ENCODE peak calls at places on chromosomes 2 and 18, in four cellular contexts. One of them, this sample, is unnamed.

GRCh38 chr2:219627105-219628100 is at the start of gene SLC4A3:
- DNase-seq in stimulated activated CD4-positive, alpha-beta T cell treated with anti-CD3 and anti-CD28 coated beads, Interleukin-1b, Interleukin-23, amount 100 ng/mL, for 24 hours: no peak
- DNase-seq in WTC11: peak; percentile 40
- DNase-seq in NCI-H1105 treated with DMSO at 0.1 percent for 48 hours: peak; percentile 26
- DNase-seq in this sample: no peak

GRCh38 chr2:217282531-217282930 is 422.7 kb upstream of the TNP1 start:
- DNase-seq in stimulated activated CD4-positive, alpha-beta T cell treated with anti-CD3 and anti-CD28 coated beads, Interleukin-1b, Interleukin-23, amount 100 ng/mL, for 24 hours: no peak
- DNase-seq in NCI-H1105 treated with DMSO at 0.1 percent for 48 hours: no peak
- DNase-seq in WTC11: no peak
- DNase-seq in this sample: no peak

GRCh38 chr2:158932246-158932645 is 36.2 kb upstream of the TANC1 start:
- DNase-seq in WTC11: no peak
- DNase-seq in NCI-H1105 treated with DMSO at 0.1 percent for 48 hours: no peak
- DNase-seq in stimulated activated CD4-positive, alpha-beta T cell treated with anti-CD3 and anti-CD28 coated beads, Interleukin-1b, Interleukin-23, amount 100 ng/mL, for 24 hours: no peak
- DNase-seq in this sample: no peak

GRCh38 chr2:126543081-126543480 is 112.9 kb upstream of the GYPC start:
- DNase-seq in WTC11: no peak
- DNase-seq in NCI-H1105 treated with DMSO at 0.1 percent for 48 hours: peak; percentile 27
- DNase-seq in stimulated activated CD4-positive, alpha-beta T cell treated with anti-CD3 and anti-CD28 coated beads, Interleukin-1b, Interleukin-23, amount 100 ng/mL, for 24 hours: no peak
- DNase-seq in this sample: no peak

GRCh38 chr2:98212733-98213132 is 125.8 kb downstream of the VWA3B start:
- DNase-seq in NCI-H1105 treated with DMSO at 0.1 percent for 48 hours: no peak
- DNase-seq in stimulated activated CD4-positive, alpha-beta T cell treated with anti-CD3 and anti-CD28 coated beads, Interleukin-1b, Interleukin-23, amount 100 ng/mL, for 24 hours: no peak
- DNase-seq in WTC11: no peak
- DNase-seq in this sample: no peak

GRCh38 chr2:219468410-219469185 is 30.1 kb upstream of the GMPPA start:
- DNase-seq in WTC11: no peak
- DNase-seq in NCI-H1105 treated with DMSO at 0.1 percent for 48 hours: no peak
- DNase-seq in stimulated activated CD4-positive, alpha-beta T cell treated with anti-CD3 and anti-CD28 coated beads, Interleukin-1b, Interleukin-23, amount 100 ng/mL, for 24 hours: no peak
- DNase-seq in this sample: no peak

GRCh38 chr2:8882094-8882493 is 44.7 kb upstream of the KIDINS220 start:
- DNase-seq in NCI-H1105 treated with DMSO at 0.1 percent for 48 hours: no peak
- DNase-seq in WTC11: peak; percentile 76
- DNase-seq in stimulated activated CD4-positive, alpha-beta T cell treated with anti-CD3 and anti-CD28 coated beads, Interleukin-1b, Interleukin-23, amount 100 ng/mL, for 24 hours: no peak
- DNase-seq in this sample: peak; percentile 83

GRCh38 chr2:71186973-71187372 is 39.9 kb downstream of the PAIP2B start:
- DNase-seq in stimulated activated CD4-positive, alpha-beta T cell treated with anti-CD3 and anti-CD28 coated beads, Interleukin-1b, Interleukin-23, amount 100 ng/mL, for 24 hours: no peak
- DNase-seq in WTC11: no peak
- DNase-seq in NCI-H1105 treated with DMSO at 0.1 percent for 48 hours: no peak
- DNase-seq in this sample: no peak

GRCh38 chr2:42105330-42106256 is 57.8 kb downstream of the PKDCC start:
- DNase-seq in stimulated activated CD4-positive, alpha-beta T cell treated with anti-CD3 and anti-CD28 coated beads, Interleukin-1b, Interleukin-23, amount 100 ng/mL, for 24 hours: peak; percentile 47
- DNase-seq in NCI-H1105 treated with DMSO at 0.1 percent for 48 hours: no peak
- DNase-seq in WTC11: no peak
- DNase-seq in this sample: no peak

GRCh38 chr18:79748321-79749157 is 49.2 kb upstream of the KCNG2 start:
- DNase-seq in stimulated activated CD4-positive, alpha-beta T cell treated with anti-CD3 and anti-CD28 coated beads, Interleukin-1b, Interleukin-23, amount 100 ng/mL, for 24 hours: no peak
- DNase-seq in WTC11: no peak
- DNase-seq in NCI-H1105 treated with DMSO at 0.1 percent for 48 hours: no peak
- DNase-seq in this sample: no peak

GRCh38 chr18:9850297-9850696 is 35.5 kb upstream of the TXNDC2 start:
- DNase-seq in WTC11: no peak
- DNase-seq in NCI-H1105 treated with DMSO at 0.1 percent for 48 hours: no peak
- DNase-seq in stimulated activated CD4-positive, alpha-beta T cell treated with anti-CD3 and anti-CD28 coated beads, Interleukin-1b, Interleukin-23, amount 100 ng/mL, for 24 hours: no peak
- DNase-seq in this sample: no peak

GRCh38 chr2:233010569-233011267 is 2.3 kb downstream of the NGEF start:
- DNase-seq in stimulated activated CD4-positive, alpha-beta T cell treated with anti-CD3 and anti-CD28 coated beads, Interleukin-1b, Interleukin-23, amount 100 ng/mL, for 24 hours: no peak
- DNase-seq in WTC11: no peak
- DNase-seq in NCI-H1105 treated with DMSO at 0.1 percent for 48 hours: no peak
- DNase-seq in this sample: no peak

GRCh38 chr2:6942848-6943247 is 25.6 kb downstream of the RNF144A start:
- DNase-seq in WTC11: no peak
- DNase-seq in stimulated activated CD4-positive, alpha-beta T cell treated with anti-CD3 and anti-CD28 coated beads, Interleukin-1b, Interleukin-23, amount 100 ng/mL, for 24 hours: no peak
- DNase-seq in NCI-H1105 treated with DMSO at 0.1 percent for 48 hours: no peak
- DNase-seq in this sample: no peak

GRCh38 chr2:15425707-15426106 is 135.4 kb downstream of the NBAS start:
- DNase-seq in NCI-H1105 treated with DMSO at 0.1 percent for 48 hours: no peak
- DNase-seq in stimulated activated CD4-positive, alpha-beta T cell treated with anti-CD3 and anti-CD28 coated beads, Interleukin-1b, Interleukin-23, amount 100 ng/mL, for 24 hours: no peak
- DNase-seq in WTC11: no peak
- DNase-seq in this sample: peak; percentile 41

GRCh38 chr2:232502901-232503791 is 15.5 kb upstream of the ECEL1 start:
- DNase-seq in stimulated activated CD4-positive, alpha-beta T cell treated with anti-CD3 and anti-CD28 coated beads, Interleukin-1b, Interleukin-23, amount 100 ng/mL, for 24 hours: no peak
- DNase-seq in WTC11: peak; percentile 67
- DNase-seq in NCI-H1105 treated with DMSO at 0.1 percent for 48 hours: peak; percentile 34
- DNase-seq in this sample: peak; percentile 69

GRCh38 chr2:54403512-54404238 is 52.5 kb upstream of the SPTBN1 start:
- DNase-seq in NCI-H1105 treated with DMSO at 0.1 percent for 48 hours: no peak
- DNase-seq in WTC11: no peak
- DNase-seq in stimulated activated CD4-positive, alpha-beta T cell treated with anti-CD3 and anti-CD28 coated beads, Interleukin-1b, Interleukin-23, amount 100 ng/mL, for 24 hours: no peak
- DNase-seq in this sample: no peak

GRCh38 chr2:195763866-195764265 is 106.8 kb downstream of the SLC39A10 start:
- DNase-seq in NCI-H1105 treated with DMSO at 0.1 percent for 48 hours: no peak
- DNase-seq in WTC11: no peak
- DNase-seq in stimulated activated CD4-positive, alpha-beta T cell treated with anti-CD3 and anti-CD28 coated beads, Interleukin-1b, Interleukin-23, amount 100 ng/mL, for 24 hours: no peak
- DNase-seq in this sample: no peak

GRCh38 chr2:227612546-227613271 is 1.9 kb downstream of the SCYGR3 start:
- DNase-seq in NCI-H1105 treated with DMSO at 0.1 percent for 48 hours: peak; percentile 5
- DNase-seq in WTC11: no peak
- DNase-seq in stimulated activated CD4-positive, alpha-beta T cell treated with anti-CD3 and anti-CD28 coated beads, Interleukin-1b, Interleukin-23, amount 100 ng/mL, for 24 hours: no peak
- DNase-seq in this sample: no peak

GRCh38 chr2:209532321-209532720 is 108.5 kb downstream of the MAP2 start:
- DNase-seq in NCI-H1105 treated with DMSO at 0.1 percent for 48 hours: no peak
- DNase-seq in WTC11: no peak
- DNase-seq in stimulated activated CD4-positive, alpha-beta T cell treated with anti-CD3 and anti-CD28 coated beads, Interleukin-1b, Interleukin-23, amount 100 ng/mL, for 24 hours: no peak
- DNase-seq in this sample: no peak

GRCh38 chr18:48184118-48184517 is 225.1 kb downstream of the ZBTB7C start:
- DNase-seq in stimulated activated CD4-positive, alpha-beta T cell treated with anti-CD3 and anti-CD28 coated beads, Interleukin-1b, Interleukin-23, amount 100 ng/mL, for 24 hours: no peak
- DNase-seq in WTC11: no peak
- DNase-seq in NCI-H1105 treated with DMSO at 0.1 percent for 48 hours: no peak
- DNase-seq in this sample: no peak

GRCh38 chr2:168775837-168776236 is 26.6 kb upstream of the NOSTRIN start:
- DNase-seq in stimulated activated CD4-positive, alpha-beta T cell treated with anti-CD3 and anti-CD28 coated beads, Interleukin-1b, Interleukin-23, amount 100 ng/mL, for 24 hours: no peak
- DNase-seq in WTC11: no peak
- DNase-seq in NCI-H1105 treated with DMSO at 0.1 percent for 48 hours: no peak
- DNase-seq in this sample: no peak

GRCh38 chr2:34001557-34001956 is 402.5 kb upstream of the FAM98A start:
- DNase-seq in NCI-H1105 treated with DMSO at 0.1 percent for 48 hours: no peak
- DNase-seq in stimulated activated CD4-positive, alpha-beta T cell treated with anti-CD3 and anti-CD28 coated beads, Interleukin-1b, Interleukin-23, amount 100 ng/mL, for 24 hours: no peak
- DNase-seq in WTC11: no peak
- DNase-seq in this sample: no peak

GRCh38 chr2:37387143-37387835 is 42.9 kb downstream of the QPCT start:
- DNase-seq in stimulated activated CD4-positive, alpha-beta T cell treated with anti-CD3 and anti-CD28 coated beads, Interleukin-1b, Interleukin-23, amount 100 ng/mL, for 24 hours: no peak
- DNase-seq in WTC11: no peak
- DNase-seq in NCI-H1105 treated with DMSO at 0.1 percent for 48 hours: no peak
- DNase-seq in this sample: no peak

GRCh38 chr2:29281086-29281485 is 165.9 kb downstream of the CLIP4 start:
- DNase-seq in stimulated activated CD4-positive, alpha-beta T cell treated with anti-CD3 and anti-CD28 coated beads, Interleukin-1b, Interleukin-23, amount 100 ng/mL, for 24 hours: no peak
- DNase-seq in WTC11: no peak
- DNase-seq in NCI-H1105 treated with DMSO at 0.1 percent for 48 hours: no peak
- DNase-seq in this sample: no peak

GRCh38 chr18:6052449-6052913 is 157.2 kb upstream of the TMEM200C start:
- DNase-seq in stimulated activated CD4-positive, alpha-beta T cell treated with anti-CD3 and anti-CD28 coated beads, Interleukin-1b, Interleukin-23, amount 100 ng/mL, for 24 hours: no peak
- DNase-seq in NCI-H1105 treated with DMSO at 0.1 percent for 48 hours: no peak
- DNase-seq in WTC11: no peak
- DNase-seq in this sample: no peak

GRCh38 chr2:24831736-24832421 is 38.7 kb downstream of the CENPO start:
- DNase-seq in stimulated activated CD4-positive, alpha-beta T cell treated with anti-CD3 and anti-CD28 coated beads, Interleukin-1b, Interleukin-23, amount 100 ng/mL, for 24 hours: no peak
- DNase-seq in WTC11: no peak
- DNase-seq in NCI-H1105 treated with DMSO at 0.1 percent for 48 hours: no peak
- DNase-seq in this sample: no peak

GRCh38 chr2:170816499-170817246 is at the start of gene GAD1:
- DNase-seq in stimulated activated CD4-positive, alpha-beta T cell treated with anti-CD3 and anti-CD28 coated beads, Interleukin-1b, Interleukin-23, amount 100 ng/mL, for 24 hours: peak; percentile 48
- DNase-seq in NCI-H1105 treated with DMSO at 0.1 percent for 48 hours: peak; percentile 83
- DNase-seq in WTC11: peak; percentile 76
- DNase-seq in this sample: peak; percentile 68

GRCh38 chr2:212523756-212524155 is 14.8 kb downstream of the ERBB4 start:
- DNase-seq in stimulated activated CD4-positive, alpha-beta T cell treated with anti-CD3 and anti-CD28 coated beads, Interleukin-1b, Interleukin-23, amount 100 ng/mL, for 24 hours: no peak
- DNase-seq in NCI-H1105 treated with DMSO at 0.1 percent for 48 hours: no peak
- DNase-seq in WTC11: no peak
- DNase-seq in this sample: no peak

GRCh38 chr2:63849381-63850203 is 7.9 kb downstream of the UGP2 start:
- DNase-seq in WTC11: peak; percentile 49
- DNase-seq in stimulated activated CD4-positive, alpha-beta T cell treated with anti-CD3 and anti-CD28 coated beads, Interleukin-1b, Interleukin-23, amount 100 ng/mL, for 24 hours: no peak
- DNase-seq in NCI-H1105 treated with DMSO at 0.1 percent for 48 hours: no peak
- DNase-seq in this sample: peak; percentile 82